ENCODE peak calls at places on chromosome 6, in five cellular contexts. One of them, this sample, is unnamed.

GRCh38 chr6:3456395-3456767 is 469 bp downstream of the SLC22A23 start:
- DNase-seq in iPS DF 19.7: no peak
- DNase-seq in NCI-H1105: no peak
- DNase-seq in A172: no peak
- DNase-seq in NCI-H2171 treated with DMSO at 0.1 percent for 48 hours: no peak
- DNase-seq in this sample: no peak

GRCh38 chr6:69026243-69026642 is 391.2 kb downstream of the ADGRB3 start:
- DNase-seq in iPS DF 19.7: no peak
- DNase-seq in NCI-H1105: no peak
- DNase-seq in A172: peak; percentile 44
- DNase-seq in NCI-H2171 treated with DMSO at 0.1 percent for 48 hours: no peak
- DNase-seq in this sample: peak; percentile 26

GRCh38 chr6:77740380-77740779 is 87.5 kb downstream of the MEI4 start:
- DNase-seq in iPS DF 19.7: no peak
- DNase-seq in NCI-H1105: peak; percentile 2
- DNase-seq in A172: no peak
- DNase-seq in NCI-H2171 treated with DMSO at 0.1 percent for 48 hours: no peak
- DNase-seq in this sample: peak; percentile 37

GRCh38 chr6:170094686-170095272 is 196.1 kb downstream of the DLL1 start:
- DNase-seq in iPS DF 19.7: no peak
- DNase-seq in NCI-H1105: no peak
- DNase-seq in A172: no peak
- DNase-seq in NCI-H2171 treated with DMSO at 0.1 percent for 48 hours: no peak
- DNase-seq in this sample: no peak

GRCh38 chr6:112163295-112164257 is 76.2 kb downstream of the FAM229B start:
- DNase-seq in iPS DF 19.7: no peak
- DNase-seq in NCI-H1105: peak; percentile 17
- DNase-seq in A172: peak; percentile 40
- DNase-seq in NCI-H2171 treated with DMSO at 0.1 percent for 48 hours: peak; percentile 75
- DNase-seq in this sample: peak; percentile 64

GRCh38 chr6:64817525-64817924 is 889.5 kb downstream of the EYS start:
- DNase-seq in iPS DF 19.7: no peak
- DNase-seq in NCI-H1105: no peak
- DNase-seq in A172: no peak
- DNase-seq in NCI-H2171 treated with DMSO at 0.1 percent for 48 hours: peak; percentile 84
- DNase-seq in this sample: no peak

GRCh38 chr6:142796571-142796970 is 148.4 kb downstream of the HIVEP2 start:
- DNase-seq in iPS DF 19.7: no peak
- DNase-seq in NCI-H1105: peak; percentile 33
- DNase-seq in A172: no peak
- DNase-seq in NCI-H2171 treated with DMSO at 0.1 percent for 48 hours: no peak
- DNase-seq in this sample: no peak

GRCh38 chr6:36701401-36701991 is 3.9 kb downstream of the RAB44 start:
- DNase-seq in iPS DF 19.7: no peak
- DNase-seq in NCI-H1105: no peak
- DNase-seq in A172: peak; percentile 76
- DNase-seq in NCI-H2171 treated with DMSO at 0.1 percent for 48 hours: peak; percentile 12
- DNase-seq in this sample: peak; percentile 32

GRCh38 chr6:31865205-31866118 is 2.8 kb upstream of the NEU1 start:
- DNase-seq in iPS DF 19.7: no peak
- DNase-seq in NCI-H1105: no peak
- DNase-seq in A172: no peak
- DNase-seq in NCI-H2171 treated with DMSO at 0.1 percent for 48 hours: no peak
- DNase-seq in this sample: no peak

GRCh38 chr6:22904413-22904812 is 335.0 kb downstream of the HDGFL1 start:
- DNase-seq in iPS DF 19.7: no peak
- DNase-seq in NCI-H1105: peak; percentile 35
- DNase-seq in A172: no peak
- DNase-seq in NCI-H2171 treated with DMSO at 0.1 percent for 48 hours: no peak
- DNase-seq in this sample: no peak

GRCh38 chr6:30345852-30346251 is 896 bp downstream of the RPP21 start:
- DNase-seq in iPS DF 19.7: no peak
- DNase-seq in NCI-H1105: no peak
- DNase-seq in A172: no peak
- DNase-seq in NCI-H2171 treated with DMSO at 0.1 percent for 48 hours: no peak
- DNase-seq in this sample: no peak

GRCh38 chr6:20891161-20891560 is 356.9 kb downstream of the CDKAL1 start:
- DNase-seq in iPS DF 19.7: no peak
- DNase-seq in NCI-H1105: peak; percentile 92
- DNase-seq in A172: no peak
- DNase-seq in NCI-H2171 treated with DMSO at 0.1 percent for 48 hours: peak; percentile 74
- DNase-seq in this sample: no peak

GRCh38 chr6:99592900-99593299 is 13.7 kb upstream of the PRDM13 start:
- DNase-seq in iPS DF 19.7: no peak
- DNase-seq in NCI-H1105: no peak
- DNase-seq in A172: no peak
- DNase-seq in NCI-H2171 treated with DMSO at 0.1 percent for 48 hours: no peak
- DNase-seq in this sample: no peak

GRCh38 chr6:83511901-83512681 is at the start of gene PRSS35:
- DNase-seq in iPS DF 19.7: peak; percentile 47
- DNase-seq in NCI-H1105: peak; percentile 51
- DNase-seq in A172: peak; percentile 47
- DNase-seq in NCI-H2171 treated with DMSO at 0.1 percent for 48 hours: peak; percentile 67
- DNase-seq in this sample: peak; percentile 44

GRCh38 chr6:111662192-111662793 is 56.6 kb upstream of the TRAF3IP2 start:
- DNase-seq in iPS DF 19.7: no peak
- DNase-seq in NCI-H1105: no peak
- DNase-seq in A172: no peak
- DNase-seq in NCI-H2171 treated with DMSO at 0.1 percent for 48 hours: no peak
- DNase-seq in this sample: peak; percentile 4

GRCh38 chr6:107560657-107561056 is 70.7 kb downstream of the SOBP start:
- DNase-seq in iPS DF 19.7: no peak
- DNase-seq in NCI-H1105: no peak
- DNase-seq in A172: no peak
- DNase-seq in NCI-H2171 treated with DMSO at 0.1 percent for 48 hours: no peak
- DNase-seq in this sample: no peak

GRCh38 chr6:470051-470900 is 78.7 kb downstream of the IRF4 start:
- DNase-seq in iPS DF 19.7: no peak
- DNase-seq in NCI-H1105: no peak
- DNase-seq in A172: no peak
- DNase-seq in NCI-H2171 treated with DMSO at 0.1 percent for 48 hours: no peak
- DNase-seq in this sample: no peak

GRCh38 chr6:168301648-168302398 is 17.8 kb downstream of the DACT2 start:
- DNase-seq in iPS DF 19.7: no peak
- DNase-seq in NCI-H1105: no peak
- DNase-seq in A172: no peak
- DNase-seq in NCI-H2171 treated with DMSO at 0.1 percent for 48 hours: no peak
- DNase-seq in this sample: no peak

GRCh38 chr6:38814761-38815160 is 99.7 kb downstream of the DNAH8 start:
- DNase-seq in iPS DF 19.7: no peak
- DNase-seq in NCI-H1105: no peak
- DNase-seq in A172: no peak
- DNase-seq in NCI-H2171 treated with DMSO at 0.1 percent for 48 hours: no peak
- DNase-seq in this sample: no peak

GRCh38 chr6:87105823-87106222 is 10.9 kb upstream of the CGA start:
- DNase-seq in iPS DF 19.7: no peak
- DNase-seq in NCI-H1105: no peak
- DNase-seq in A172: no peak
- DNase-seq in NCI-H2171 treated with DMSO at 0.1 percent for 48 hours: no peak
- DNase-seq in this sample: no peak

GRCh38 chr6:106973841-106974336 is 640 bp downstream of the CD24 start:
- DNase-seq in iPS DF 19.7: no peak
- DNase-seq in NCI-H1105: peak; percentile 50
- DNase-seq in A172: no peak
- DNase-seq in NCI-H2171 treated with DMSO at 0.1 percent for 48 hours: peak; percentile 68
- DNase-seq in this sample: peak; percentile 30

GRCh38 chr6:5541751-5542432 is 280.6 kb downstream of the FARS2 start:
- DNase-seq in iPS DF 19.7: peak; percentile 64
- DNase-seq in NCI-H1105: no peak
- DNase-seq in A172: peak; percentile 90
- DNase-seq in NCI-H2171 treated with DMSO at 0.1 percent for 48 hours: no peak
- DNase-seq in this sample: peak; percentile 79